ENCODE peak calls at places on chromosomes 6 and 20, in four cellular contexts. One of them, this sample, is unnamed.

GRCh38 chr6:143536461-143536865 is 24.9 kb upstream of the FUCA2 start:
- DNase-seq in tibial nerve: no peak
- DNase-seq in esophagus squamous epithelium: no peak
- DNase-seq in pancreas: peak; percentile 43
- DNase-seq in this sample: no peak

GRCh38 chr6:108945686-108946158 is 97.5 kb downstream of the ARMC2 start:
- DNase-seq in tibial nerve: no peak
- DNase-seq in pancreas: peak; percentile 60
- DNase-seq in esophagus squamous epithelium: no peak
- DNase-seq in this sample: no peak

GRCh38 chr20:56706867-56707360 is 77.8 kb downstream of the TFAP2C start:
- DNase-seq in esophagus squamous epithelium: no peak
- DNase-seq in pancreas: no peak
- DNase-seq in tibial nerve: no peak
- DNase-seq in this sample: peak; percentile 77

GRCh38 chr6:121865811-121866210 is 430.4 kb downstream of the GJA1 start:
- DNase-seq in pancreas: no peak
- DNase-seq in tibial nerve: no peak
- DNase-seq in esophagus squamous epithelium: no peak
- DNase-seq in this sample: no peak

GRCh38 chr6:144782634-144783033 is 497.5 kb downstream of the UTRN start:
- DNase-seq in esophagus squamous epithelium: no peak
- DNase-seq in pancreas: no peak
- DNase-seq in tibial nerve: no peak
- DNase-seq in this sample: no peak

GRCh38 chr6:41732601-41733348 is 2.6 kb downstream of the TFEB start:
- DNase-seq in pancreas: no peak
- DNase-seq in esophagus squamous epithelium: no peak
- DNase-seq in tibial nerve: no peak
- DNase-seq in this sample: no peak

GRCh38 chr6:157097255-157097936 is 225.9 kb downstream of the TMEM242 start:
- DNase-seq in esophagus squamous epithelium: no peak
- DNase-seq in pancreas: no peak
- DNase-seq in tibial nerve: no peak
- DNase-seq in this sample: no peak

GRCh38 chr6:111541720-111542065 is 58.7 kb upstream of the REV3L start:
- DNase-seq in pancreas: no peak
- DNase-seq in tibial nerve: no peak
- DNase-seq in esophagus squamous epithelium: no peak
- DNase-seq in this sample: no peak

GRCh38 chr20:25549866-25550477 is 35.4 kb downstream of the NINL start:
- DNase-seq in pancreas: no peak
- DNase-seq in tibial nerve: no peak
- DNase-seq in esophagus squamous epithelium: no peak
- DNase-seq in this sample: no peak

GRCh38 chr6:44655368-44656342 is 268.1 kb downstream of the CDC5L start:
- DNase-seq in esophagus squamous epithelium: no peak
- DNase-seq in tibial nerve: peak; percentile 89
- DNase-seq in pancreas: peak; percentile 67
- DNase-seq in this sample: peak; percentile 54

GRCh38 chr6:151088599-151088935 is 151.2 kb upstream of the AKAP12 start:
- DNase-seq in tibial nerve: no peak
- DNase-seq in pancreas: no peak
- DNase-seq in esophagus squamous epithelium: no peak
- DNase-seq in this sample: no peak

GRCh38 chr6:96171112-96171511 is 155.3 kb downstream of the FUT9 start:
- DNase-seq in pancreas: no peak
- DNase-seq in esophagus squamous epithelium: no peak
- DNase-seq in tibial nerve: no peak
- DNase-seq in this sample: no peak

GRCh38 chr6:119347466-119348307 is 1.9 kb downstream of the MAN1A1 start:
- DNase-seq in tibial nerve: peak; percentile 41
- DNase-seq in pancreas: peak; percentile 52
- DNase-seq in esophagus squamous epithelium: no peak
- DNase-seq in this sample: no peak

GRCh38 chr6:10595731-10596664 is 74.8 kb downstream of the GCNT2 start:
- DNase-seq in pancreas: no peak
- DNase-seq in tibial nerve: no peak
- DNase-seq in esophagus squamous epithelium: no peak
- DNase-seq in this sample: no peak

GRCh38 chr20:62305149-62305764 is 2.5 kb downstream of the ADRM1 start:
- DNase-seq in esophagus squamous epithelium: no peak
- DNase-seq in pancreas: peak; percentile 81
- DNase-seq in tibial nerve: no peak
- DNase-seq in this sample: no peak

GRCh38 chr6:32070814-32071466 is 32.7 kb downstream of the CYP21A2 start:
- DNase-seq in pancreas: no peak
- DNase-seq in esophagus squamous epithelium: no peak
- DNase-seq in tibial nerve: peak; percentile 79
- DNase-seq in this sample: no peak

GRCh38 chr6:126280287-126280686 is 59.6 kb upstream of the CENPW start:
- DNase-seq in esophagus squamous epithelium: no peak
- DNase-seq in tibial nerve: no peak
- DNase-seq in pancreas: no peak
- DNase-seq in this sample: no peak

GRCh38 chr6:41359617-41360313 is 24.4 kb downstream of the NCR2 start:
- DNase-seq in pancreas: no peak
- DNase-seq in tibial nerve: no peak
- DNase-seq in esophagus squamous epithelium: no peak
- DNase-seq in this sample: no peak

GRCh38 chr6:43793875-43794242 is 23.8 kb downstream of the VEGFA start:
- DNase-seq in pancreas: no peak
- DNase-seq in esophagus squamous epithelium: no peak
- DNase-seq in tibial nerve: no peak
- DNase-seq in this sample: no peak

GRCh38 chr6:6236730-6237469 is 83.6 kb downstream of the F13A1 start:
- DNase-seq in esophagus squamous epithelium: no peak
- DNase-seq in pancreas: no peak
- DNase-seq in tibial nerve: no peak
- DNase-seq in this sample: no peak

GRCh38 chr6:6230286-6230685 is 90.2 kb downstream of the F13A1 start:
- DNase-seq in tibial nerve: no peak
- DNase-seq in esophagus squamous epithelium: no peak
- DNase-seq in pancreas: no peak
- DNase-seq in this sample: no peak

GRCh38 chr6:6234963-6235362 is 85.5 kb downstream of the F13A1 start:
- DNase-seq in tibial nerve: no peak
- DNase-seq in pancreas: no peak
- DNase-seq in esophagus squamous epithelium: no peak
- DNase-seq in this sample: no peak

DNA sequence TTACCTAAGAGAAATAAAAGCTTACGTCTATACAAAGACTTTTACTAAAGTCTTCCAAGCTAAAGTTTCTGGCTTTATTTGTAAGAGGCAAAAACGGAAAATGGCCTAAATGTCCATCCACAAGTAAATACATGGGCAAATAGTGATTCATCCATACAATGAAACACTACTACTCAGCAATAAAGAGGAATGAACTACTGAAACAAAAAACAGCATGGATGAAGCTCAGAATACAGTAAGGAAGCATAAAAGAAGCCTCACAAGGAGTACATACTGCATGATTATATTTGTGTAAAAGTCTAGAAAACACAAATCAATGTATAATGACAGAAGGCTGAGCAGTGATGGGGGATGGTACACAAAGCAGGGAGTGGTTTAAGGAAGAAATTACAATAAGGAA is 84.7 kb downstream of the F13A1 start:
- DNase-seq in pancreas: no peak
- DNase-seq in tibial nerve: no peak
- DNase-seq in esophagus squamous epithelium: no peak
- DNase-seq in this sample: no peak
- H3K27ac ChIP-seq in pancreas: no peak overlapping the region
- H3K27ac ChIP-seq in tibial nerve: no peak overlapping the region
- H3K27ac ChIP-seq in esophagus squamous epithelium: no peak overlapping the region
- H3K27ac ChIP-seq in this sample: no peak overlapping the region

DNA sequence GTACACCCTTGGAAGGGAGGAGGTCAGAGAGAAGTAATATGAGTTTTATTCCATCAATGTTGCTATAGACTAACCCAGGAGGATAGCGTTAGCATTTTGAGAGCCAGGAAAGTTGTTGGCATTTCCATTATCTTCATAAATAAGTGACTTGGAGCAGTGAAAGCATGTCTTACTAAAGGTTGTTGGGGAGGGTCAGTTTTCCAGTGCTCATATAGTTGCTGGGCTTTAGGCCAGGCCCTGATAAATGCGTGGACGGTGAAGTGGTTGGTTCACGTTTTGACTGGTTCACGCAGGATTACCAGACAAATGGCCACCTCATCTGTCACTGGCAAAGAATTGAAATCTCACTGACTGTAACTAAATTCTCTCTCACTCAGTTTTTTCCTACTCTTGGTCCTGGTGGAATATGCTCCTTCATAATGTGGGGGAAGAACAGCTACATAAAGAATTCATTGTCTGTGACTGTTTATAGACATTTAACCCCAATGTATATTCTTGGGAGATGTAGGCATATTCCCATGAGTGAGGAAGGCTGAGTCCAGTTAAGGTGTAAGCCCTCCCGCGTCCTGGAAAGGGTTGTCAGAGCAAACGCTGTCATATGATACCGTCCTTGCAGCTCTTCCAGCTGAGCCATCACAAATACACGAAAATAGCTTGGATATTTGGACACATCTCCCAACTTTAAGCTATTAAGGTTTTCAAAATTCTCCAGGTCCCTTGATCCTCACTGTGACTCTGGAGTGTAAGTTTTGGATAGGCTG is 27.7 kb downstream of the LRRC1 start:
- DNase-seq in esophagus squamous epithelium: no peak
- DNase-seq in pancreas: no peak
- DNase-seq in tibial nerve: no peak
- DNase-seq in this sample: no peak
- H3K4me1 ChIP-seq in esophagus squamous epithelium: peaks cover 37% of the 10 kb centered on the region
- H3K4me1 ChIP-seq in pancreas: no peaks in the 10 kb centered on the region
- H3K4me1 ChIP-seq in tibial nerve: no peaks in the 10 kb centered on the region
- H3K4me1 ChIP-seq in this sample: no peaks in the 10 kb centered on the region

GRCh38 chr6:5622276-5623005 is 361.1 kb downstream of the FARS2 start:
- DNase-seq in esophagus squamous epithelium: no peak
- DNase-seq in pancreas: no peak
- DNase-seq in tibial nerve: no peak
- DNase-seq in this sample: no peak

GRCh38 chr6:5623769-5624168 is 362.5 kb downstream of the FARS2 start:
- DNase-seq in pancreas: no peak
- DNase-seq in tibial nerve: no peak
- DNase-seq in esophagus squamous epithelium: no peak
- DNase-seq in this sample: no peak

GRCh38 chr6:5624256-5624655 is 362.9 kb downstream of the FARS2 start:
- DNase-seq in esophagus squamous epithelium: no peak
- DNase-seq in tibial nerve: no peak
- DNase-seq in pancreas: no peak
- DNase-seq in this sample: no peak

GRCh38 chr6:5630636-5631035 is 369.3 kb downstream of the FARS2 start:
- DNase-seq in tibial nerve: no peak
- DNase-seq in esophagus squamous epithelium: no peak
- DNase-seq in pancreas: no peak
- DNase-seq in this sample: no peak

GRCh38 chr6:5626727-5627426 is 365.6 kb downstream of the FARS2 start:
- DNase-seq in tibial nerve: no peak
- DNase-seq in esophagus squamous epithelium: no peak
- DNase-seq in pancreas: no peak
- DNase-seq in this sample: no peak
- H3K4me3 ChIP-seq in tibial nerve: no peak overlapping the region
- H3K4me3 ChIP-seq in esophagus squamous epithelium: no peak overlapping the region
- H3K4me3 ChIP-seq in pancreas: no peak overlapping the region
- H3K4me3 ChIP-seq in this sample: no peak overlapping the region

GRCh38 chr20:24097506-24098245 is 109.1 kb upstream of the GGTLC1 start:
- DNase-seq in pancreas: no peak
- DNase-seq in tibial nerve: no peak
- DNase-seq in esophagus squamous epithelium: no peak
- DNase-seq in this sample: no peak

GRCh38 chr20:24097051-24097450 is 108.5 kb upstream of the GGTLC1 start:
- DNase-seq in pancreas: no peak
- DNase-seq in esophagus squamous epithelium: no peak
- DNase-seq in tibial nerve: no peak
- DNase-seq in this sample: no peak

GRCh38 chr20:24096256-24096655 is 107.7 kb upstream of the GGTLC1 start:
- DNase-seq in esophagus squamous epithelium: no peak
- DNase-seq in pancreas: no peak
- DNase-seq in tibial nerve: no peak
- DNase-seq in this sample: no peak

GRCh38 chr20:24100370-24101011 is 111.9 kb upstream of the GGTLC1 start:
- DNase-seq in esophagus squamous epithelium: no peak
- DNase-seq in tibial nerve: peak; percentile 47
- DNase-seq in pancreas: no peak
- DNase-seq in this sample: no peak

DNA sequence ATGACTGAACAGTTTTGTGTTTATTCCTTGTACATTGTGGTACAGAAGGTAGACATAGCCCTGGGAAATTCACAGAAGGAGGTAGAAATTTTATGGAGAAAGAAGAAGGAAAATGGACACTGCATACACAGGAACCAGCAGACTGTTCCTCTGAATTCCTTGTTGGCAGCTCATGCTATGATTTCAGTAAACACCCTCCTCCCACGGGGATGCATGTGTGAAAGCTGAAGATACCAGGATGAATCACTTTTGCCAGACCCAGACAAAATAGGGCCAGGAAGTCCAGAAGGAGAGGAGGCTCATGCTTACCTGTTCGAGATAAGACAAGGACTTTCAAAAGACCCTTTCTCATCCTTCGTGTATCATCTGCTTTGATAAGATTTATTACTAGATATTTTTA is 110.3 kb upstream of the GGTLC1 start:
- DNase-seq in esophagus squamous epithelium: no peak
- DNase-seq in tibial nerve: no peak
- DNase-seq in pancreas: no peak
- DNase-seq in this sample: no peak
- H3K27ac ChIP-seq in esophagus squamous epithelium: no peak overlapping the region
- H3K27ac ChIP-seq in tibial nerve: no peak overlapping the region
- H3K27ac ChIP-seq in pancreas: no peak overlapping the region
- H3K27ac ChIP-seq in this sample: no peak overlapping the region

This sample was measured in breast epithelium.